ENCODE peak calls at places on chromosomes 6 and 20, in ten cellular contexts. D is astrocyte of the cerebellum; K is HFF-Myc; F is astrocyte; E is psoas muscle; C is CD4-positive, alpha-beta T cell; R is left lung; P is lower leg skin; S is cardiac muscle cell; A is BJ. B is an unnamed sample.
A peak's percentile ranks its signal among the peaks of the same experiment; 100 is the strongest.

GRCh38 chr20:25022680-25023079 is 30.1 kb upstream of the APMAP start:
- DNase-seq in E (no peak), D (no peak), A (no peak), C (no peak), K (no peak), P (peak; percentile 78), S (no peak), F (no peak), R (peak; percentile 71), B (no peak)

GRCh38 chr20:44222969-44223368 is 12.4 kb upstream of the OSER1 start:
- DNase-seq in S (no peak), E (no peak), A (no peak), F (no peak), D (no peak), K (no peak), P (no peak), R (no peak), C (no peak), B (no peak)

GRCh38 chr6:87909849-87910248 is 137.8 kb upstream of the SPACA1 start:
- DNase-seq in D (peak; percentile 92), R (no peak), K (no peak), F (peak; percentile 95), S (peak; percentile 79), P (no peak), C (no peak), E (no peak), A (peak; percentile 0), B (no peak)

GRCh38 chr6:10658910-10659696 is 35.3 kb downstream of the C6orf52 start:
- DNase-seq in C (no peak), K (no peak), A (no peak), P (no peak), F (no peak), E (no peak), D (no peak), S (no peak), R (no peak), B (no peak)

GRCh38 chr6:88490865-88491264 is 324.7 kb upstream of the CNR1 start:
- DNase-seq in S (peak; percentile 42), R (no peak), D (peak; percentile 73), C (no peak), A (no peak), P (no peak), E (no peak), K (no peak), F (peak; percentile 68), B (no peak)

GRCh38 chr6:7868926-7869325 is 41.7 kb downstream of the TXNDC5 start:
- DNase-seq in C (no peak), D (no peak), E (no peak), F (no peak), A (no peak), P (no peak), S (no peak), K (no peak), R (no peak), B (no peak)

GRCh38 chr6:122730775-122731386 is 48.6 kb upstream of the FABP7 start:
- DNase-seq in F (no peak), R (no peak), E (no peak), P (no peak), D (peak; percentile 26), C (no peak), K (no peak), A (peak; percentile 1), S (peak; percentile 67), B (no peak)

GRCh38 chr6:130505808-130506207 is 140.0 kb downstream of the TMEM200A start:
- DNase-seq in E (no peak), R (no peak), F (peak; percentile 24), P (no peak), D (no peak), A (no peak), C (no peak), S (no peak), K (no peak), B (no peak)

GRCh38 chr20:41308726-41309413 is 8.7 kb downstream of the ZHX3 start:
- DNase-seq in R (no peak), E (no peak), K (no peak), D (no peak), C (no peak), S (peak; percentile 82), A (no peak), F (no peak), P (no peak), B (no peak)

GRCh38 chr20:38418509-38419204 is 16.5 kb downstream of the SNHG17 start:
- DNase-seq in A (no peak), R (no peak), S (peak; percentile 74), P (peak; percentile 25), D (no peak), K (no peak), E (peak; percentile 60), C (no peak), F (peak; percentile 22), B (no peak)

GRCh38 chr6:45084257-45084656 is 243.9 kb upstream of the RUNX2 start:
- DNase-seq in C (no peak), K (no peak), P (no peak), A (no peak), E (no peak), D (no peak), R (no peak), F (no peak), S (no peak), B (no peak)

GRCh38 chr6:154824076-154824475 is 90.9 kb downstream of the SCAF8 start:
- DNase-seq in K (no peak), S (peak; percentile 40), D (no peak), E (no peak), C (no peak), A (no peak), R (no peak), P (no peak), F (no peak), B (no peak)

GRCh38 chr6:98921038-98921437 is 26.7 kb downstream of the FBXL4 start:
- DNase-seq in A (no peak), R (no peak), C (no peak), K (no peak), P (no peak), S (no peak), D (no peak), F (no peak), E (no peak), B (no peak)

GRCh38 chr20:45575931-45576330 is 3.2 kb downstream of the WFDC8 start:
- DNase-seq in K (no peak), C (no peak), F (no peak), R (no peak), A (no peak), D (no peak), S (no peak), P (no peak), E (no peak), B (no peak)
- TF ChIP-seq CTCF in K (no peak), C (no peak), F (no peak), R (no peak), A (no peak), D (no peak), S (no peak), P (no peak), E (no peak), B (no peak)

GRCh38 chr6:81105998-81106397 is 646.5 kb downstream of the TENT5A start:
- DNase-seq in A (no peak), S (peak; percentile 5), P (no peak), C (no peak), E (no peak), K (no peak), D (no peak), F (no peak), R (no peak), B (no peak)
- TF ChIP-seq CTCF in A (peak; percentile 26), S (no peak), P (no peak), C (no peak), E (no peak), K (no peak), D (no peak), F (no peak), R (no peak), B (peak; percentile 28)

GRCh38 chr20:23244207-23244915 is 106.2 kb upstream of the NXT1 start:
- DNase-seq in K (no peak), R (no peak), F (no peak), D (no peak), A (no peak), S (peak; percentile 31), E (no peak), C (no peak), P (peak; percentile 85), B (peak; percentile 80)

GRCh38 chr20:23244916-23245552 is 105.6 kb upstream of the NXT1 start:
- DNase-seq in E (no peak), S (no peak), D (no peak), P (peak; percentile 80), F (no peak), A (no peak), C (no peak), K (no peak), R (no peak), B (no peak)

GRCh38 chr20:23246682-23247664 is 103.6 kb upstream of the NXT1 start:
- DNase-seq in R (no peak), K (no peak), A (no peak), P (peak; percentile 78), S (no peak), E (peak; percentile 35), F (no peak), C (no peak), D (no peak), B (no peak)

GRCh38 chr20:23243791-23244190 is 106.8 kb upstream of the NXT1 start:
- DNase-seq in D (no peak), K (no peak), E (no peak), A (no peak), C (no peak), S (no peak), R (no peak), P (no peak), F (no peak), B (peak; percentile 30)

DNA sequence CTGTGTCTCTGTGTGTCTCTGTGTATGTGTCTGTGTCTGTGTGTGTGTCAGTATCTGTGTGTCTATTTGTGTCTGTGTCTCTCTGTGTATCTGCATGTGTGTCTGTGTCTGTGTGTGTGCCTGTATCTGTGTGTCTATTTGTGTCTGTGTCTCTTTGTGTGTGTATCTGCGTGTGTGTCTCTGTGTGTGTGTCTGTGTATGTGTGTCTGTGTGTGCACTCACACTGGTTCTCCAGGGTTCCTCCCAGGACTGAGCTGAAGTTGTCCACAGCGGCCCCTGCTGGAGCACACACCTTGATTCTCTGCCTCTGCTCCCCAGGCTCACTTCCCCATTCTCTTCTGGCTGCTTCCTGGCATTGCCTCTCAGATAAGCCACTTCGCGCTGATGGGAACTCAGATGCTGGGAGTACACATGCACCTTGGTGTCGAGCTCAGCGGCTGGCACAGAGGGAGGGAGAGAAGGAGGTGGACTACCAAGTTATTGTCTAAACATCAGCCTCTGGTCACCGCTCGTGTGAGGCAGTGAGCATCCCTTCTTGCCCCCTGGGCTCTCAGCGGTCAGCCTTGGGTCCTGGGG is 105.0 kb upstream of the NXT1 start:
- DNase-seq in C (no peak), R (peak; percentile 76), P (peak; percentile 92), A (no peak), E (peak; percentile 46), K (no peak), F (no peak), S (peak; percentile 65), D (no peak), B (peak; percentile 76)
- TF ChIP-seq CTCF in C (no peak), R (peak; percentile 27), P (no peak), A (peak; percentile 44), E (peak; percentile 28), K (peak; percentile 47), F (peak; percentile 42), S (peak; percentile 73), D (peak; percentile 72), B (peak; percentile 58)

DNA sequence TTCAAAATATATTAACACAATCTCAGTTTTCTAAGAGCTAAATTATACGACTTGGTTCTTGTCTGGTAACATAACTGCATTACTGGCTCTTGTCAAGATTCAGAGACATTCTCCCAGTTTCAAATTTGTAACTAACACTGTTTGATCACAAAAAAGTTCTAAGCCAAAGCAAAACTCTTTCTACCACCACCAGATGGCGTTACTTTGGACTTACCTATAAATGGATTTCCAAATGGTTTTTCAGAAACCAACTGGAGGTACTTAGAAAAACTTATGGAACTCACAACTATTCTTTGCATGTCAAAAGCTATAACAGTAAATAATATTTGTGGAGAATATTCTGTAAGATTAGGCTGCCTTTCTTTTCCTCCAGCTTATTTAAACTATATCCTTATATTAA is 34.2 kb upstream of the GFRAL start:
- DNase-seq in A (no peak), C (no peak), D (no peak), F (no peak), P (no peak), S (peak; percentile 36), K (no peak), E (no peak), R (no peak), B (no peak)
- TF ChIP-seq CTCF in A (peak; percentile 36), C (no peak), D (peak; percentile 16), F (peak; percentile 20), P (no peak), S (peak; percentile 53), K (peak; percentile 44), E (no peak), R (no peak), B (peak; percentile 30)

B was measured in osteocyte.